ENCODE peak calls at places on chromosomes 1 and 21, in five cellular contexts. One of them, this sample, is unnamed.

GRCh38 chr21:24205317-24205716 is 1402.0 kb downstream of the MRPL39 start:
- DNase-seq in OCI-LY7: no peak
- DNase-seq in activated gamma-delta T cell treated with anti-CD3 and anti-CD28 coated beads, Interleukin-2, amount 50 U/mL, for 16 hours: no peak
- DNase-seq in iPS-NIHi11: no peak
- DNase-seq in posterior vena cava: no peak
- DNase-seq in this sample: no peak

GRCh38 chr1:10733967-10734366 is 62.5 kb downstream of the CASZ1 start:
- DNase-seq in OCI-LY7: no peak
- DNase-seq in activated gamma-delta T cell treated with anti-CD3 and anti-CD28 coated beads, Interleukin-2, amount 50 U/mL, for 16 hours: peak
- DNase-seq in iPS-NIHi11: peak
- DNase-seq in posterior vena cava: no peak
- DNase-seq in this sample: no peak

GRCh38 chr21:45574081-45574501 is 31.9 kb upstream of the SLC19A1 start:
- DNase-seq in OCI-LY7: no peak
- DNase-seq in activated gamma-delta T cell treated with anti-CD3 and anti-CD28 coated beads, Interleukin-2, amount 50 U/mL, for 16 hours: no peak
- DNase-seq in iPS-NIHi11: peak
- DNase-seq in posterior vena cava: peak
- DNase-seq in this sample: no peak

GRCh38 chr1:60697204-60697994 is 385.0 kb upstream of the NFIA start:
- DNase-seq in OCI-LY7: no peak
- DNase-seq in activated gamma-delta T cell treated with anti-CD3 and anti-CD28 coated beads, Interleukin-2, amount 50 U/mL, for 16 hours: no peak
- DNase-seq in iPS-NIHi11: no peak
- DNase-seq in posterior vena cava: no peak
- DNase-seq in this sample: no peak

GRCh38 chr21:45989355-45990048 is 7.9 kb downstream of the COL6A1 start:
- DNase-seq in OCI-LY7: no peak
- DNase-seq in activated gamma-delta T cell treated with anti-CD3 and anti-CD28 coated beads, Interleukin-2, amount 50 U/mL, for 16 hours: no peak
- DNase-seq in iPS-NIHi11: no peak
- DNase-seq in posterior vena cava: peak
- DNase-seq in this sample: no peak

GRCh38 chr1:44294588-44295007 is 60.5 kb downstream of the ERI3 start:
- DNase-seq in OCI-LY7: no peak
- DNase-seq in activated gamma-delta T cell treated with anti-CD3 and anti-CD28 coated beads, Interleukin-2, amount 50 U/mL, for 16 hours: no peak
- DNase-seq in iPS-NIHi11: peak
- DNase-seq in posterior vena cava: peak
- DNase-seq in this sample: no peak

GRCh38 chr1:215473943-215474342 is 93.2 kb upstream of the KCTD3 start:
- DNase-seq in OCI-LY7: no peak
- DNase-seq in activated gamma-delta T cell treated with anti-CD3 and anti-CD28 coated beads, Interleukin-2, amount 50 U/mL, for 16 hours: no peak
- DNase-seq in iPS-NIHi11: no peak
- DNase-seq in posterior vena cava: no peak
- DNase-seq in this sample: no peak

GRCh38 chr1:170586321-170586855 is 54.4 kb downstream of the GORAB start:
- DNase-seq in OCI-LY7: no peak
- DNase-seq in activated gamma-delta T cell treated with anti-CD3 and anti-CD28 coated beads, Interleukin-2, amount 50 U/mL, for 16 hours: no peak
- DNase-seq in iPS-NIHi11: no peak
- DNase-seq in posterior vena cava: peak
- DNase-seq in this sample: no peak

GRCh38 chr1:32771561-32772280 is 45.4 kb downstream of the YARS1 start:
- DNase-seq in OCI-LY7: no peak
- DNase-seq in activated gamma-delta T cell treated with anti-CD3 and anti-CD28 coated beads, Interleukin-2, amount 50 U/mL, for 16 hours: no peak
- DNase-seq in iPS-NIHi11: no peak
- DNase-seq in posterior vena cava: peak
- DNase-seq in this sample: no peak

GRCh38 chr21:39634507-39634906 is 21.8 kb downstream of the B3GALT5 start:
- DNase-seq in OCI-LY7: no peak
- DNase-seq in activated gamma-delta T cell treated with anti-CD3 and anti-CD28 coated beads, Interleukin-2, amount 50 U/mL, for 16 hours: no peak
- DNase-seq in iPS-NIHi11: no peak
- DNase-seq in posterior vena cava: no peak
- DNase-seq in this sample: no peak

GRCh38 chr1:161817155-161817730 is 51.1 kb downstream of the ATF6 start:
- DNase-seq in OCI-LY7: no peak
- DNase-seq in activated gamma-delta T cell treated with anti-CD3 and anti-CD28 coated beads, Interleukin-2, amount 50 U/mL, for 16 hours: no peak
- DNase-seq in iPS-NIHi11: no peak
- DNase-seq in posterior vena cava: no peak
- DNase-seq in this sample: no peak

GRCh38 chr1:148264374-148265276 is 112.5 kb upstream of the NBPF11 start:
- DNase-seq in OCI-LY7: no peak
- DNase-seq in activated gamma-delta T cell treated with anti-CD3 and anti-CD28 coated beads, Interleukin-2, amount 50 U/mL, for 16 hours: no peak
- DNase-seq in iPS-NIHi11: peak
- DNase-seq in posterior vena cava: no peak
- DNase-seq in this sample: no peak

GRCh38 chr1:32357619-32358018 is 4.7 kb downstream of the FAM229A start:
- DNase-seq in OCI-LY7: no peak
- DNase-seq in activated gamma-delta T cell treated with anti-CD3 and anti-CD28 coated beads, Interleukin-2, amount 50 U/mL, for 16 hours: no peak
- DNase-seq in iPS-NIHi11: no peak
- DNase-seq in posterior vena cava: no peak
- DNase-seq in this sample: no peak

GRCh38 chr1:210332233-210332632 is 3.5 kb downstream of the HHAT start:
- DNase-seq in OCI-LY7: no peak
- DNase-seq in activated gamma-delta T cell treated with anti-CD3 and anti-CD28 coated beads, Interleukin-2, amount 50 U/mL, for 16 hours: no peak
- DNase-seq in iPS-NIHi11: no peak
- DNase-seq in posterior vena cava: no peak
- DNase-seq in this sample: no peak

GRCh38 chr1:167808690-167809089 is 86.9 kb downstream of the MPZL1 start:
- DNase-seq in OCI-LY7: no peak
- DNase-seq in activated gamma-delta T cell treated with anti-CD3 and anti-CD28 coated beads, Interleukin-2, amount 50 U/mL, for 16 hours: no peak
- DNase-seq in iPS-NIHi11: no peak
- DNase-seq in posterior vena cava: no peak
- DNase-seq in this sample: no peak

GRCh38 chr1:37028981-37029617 is 5.2 kb downstream of the GRIK3 start:
- DNase-seq in OCI-LY7: peak
- DNase-seq in activated gamma-delta T cell treated with anti-CD3 and anti-CD28 coated beads, Interleukin-2, amount 50 U/mL, for 16 hours: no peak
- DNase-seq in iPS-NIHi11: peak
- DNase-seq in posterior vena cava: no peak
- DNase-seq in this sample: no peak

GRCh38 chr1:5125208-5125607 is 470.8 kb downstream of the AJAP1 start:
- DNase-seq in OCI-LY7: no peak
- DNase-seq in activated gamma-delta T cell treated with anti-CD3 and anti-CD28 coated beads, Interleukin-2, amount 50 U/mL, for 16 hours: no peak
- DNase-seq in iPS-NIHi11: no peak
- DNase-seq in posterior vena cava: no peak
- DNase-seq in this sample: no peak

GRCh38 chr1:234836045-234836681 is 226.2 kb upstream of the IRF2BP2 start:
- DNase-seq in OCI-LY7: no peak
- DNase-seq in activated gamma-delta T cell treated with anti-CD3 and anti-CD28 coated beads, Interleukin-2, amount 50 U/mL, for 16 hours: no peak
- DNase-seq in iPS-NIHi11: no peak
- DNase-seq in posterior vena cava: no peak
- DNase-seq in this sample: no peak